ENCODE peak calls at places on chromosome 3, in four cellular contexts. M is substantia nigra, H is MM.1S, L is HAP-1. D is an unnamed sample.

GRCh38 chr3:105752791-105753415 is 115.9 kb downstream of the CBLB start:
- DNase-seq in M (no peak), H (peak; percentile 70), L (peak; percentile 39), D (no peak)

GRCh38 chr3:53846134-53846850 is at the start of the genes CHDH and IL17RB:
- DNase-seq in M (peak; percentile 80), H (peak; percentile 75), L (peak; percentile 88), D (peak; percentile 93)

GRCh38 chr3:102099913-102100312 is 250.6 kb downstream of the NFKBIZ start:
- DNase-seq in M (no peak), H (no peak), L (no peak), D (no peak)

GRCh38 chr3:171334465-171334811 is 125.8 kb downstream of the TNIK start:
- DNase-seq in M (no peak), H (no peak), L (no peak), D (no peak)

GRCh38 chr3:97763586-97764148 is 891 bp upstream of the ARL6 start:
- DNase-seq in M (no peak), H (no peak), L (peak; percentile 59), D (peak; percentile 8)

GRCh38 chr3:53045107-53045783 is 628 bp downstream of the SFMBT1 start:
- DNase-seq in M (peak; percentile 55), H (peak; percentile 59), L (peak; percentile 70), D (peak; percentile 91)

GRCh38 chr3:196159952-196160804 is 51.0 kb downstream of the ZDHHC19 start:
- DNase-seq in M (peak; percentile 17), H (peak; percentile 71), L (peak; percentile 32), D (peak; percentile 74)

GRCh38 chr3:31960793-31961431 is 20.1 kb downstream of the OSBPL10 start:
- DNase-seq in M (no peak), H (no peak), L (peak; percentile 29), D (no peak)

GRCh38 chr3:169907476-169907875 is 3.9 kb upstream of the SAMD7 start:
- DNase-seq in M (no peak), H (no peak), L (no peak), D (no peak)

GRCh38 chr3:114874447-114874846 is 272.6 kb downstream of the ZBTB20 start:
- DNase-seq in M (no peak), H (no peak), L (no peak), D (no peak)